ENCODE peak calls at places on chromosome 10, in ten cellular contexts. I, Q, U, E, P, Z, N, F, D and O are unnamed samples.

GRCh38 chr10:100534726-100535125 is 1.0 kb upstream of the HIF1AN start:
- DNase-seq in I (no peak), Q (no peak), U (no peak), E (no peak), P (no peak), Z (no peak), N (no peak), F (no peak), D (no peak), O (no peak)

GRCh38 chr10:83612050-83612449 is 527.3 kb upstream of the GHITM start:
- DNase-seq in I (no peak), Q (no peak), U (no peak), E (no peak), P (no peak), Z (peak; percentile 62), N (no peak), F (peak; percentile 48), D (no peak), O (no peak)

GRCh38 chr10:323651-324293 is 188.5 kb downstream of the ZMYND11 start:
- DNase-seq in I (peak; percentile 74), Q (peak; percentile 66), U (no peak), E (no peak), P (no peak), Z (peak; percentile 96), N (peak; percentile 53), F (peak; percentile 96), D (peak; percentile 15), O (peak; percentile 58)

GRCh38 chr10:119006451-119007210 is 22.9 kb upstream of the NANOS1 start:
- DNase-seq in I (no peak), Q (no peak), U (no peak), E (no peak), P (no peak), Z (peak; percentile 99), N (peak; percentile 69), F (peak; percentile 94), D (no peak), O (no peak)

GRCh38 chr10:5632430-5632829 is 34.0 kb downstream of the ASB13 start:
- DNase-seq in I (no peak), Q (no peak), U (no peak), E (no peak), P (no peak), Z (no peak), N (peak; percentile 68), F (no peak), D (no peak), O (no peak)

GRCh38 chr10:26855186-26855585 is 5.6 kb downstream of the ABI1 start:
- DNase-seq in I (no peak), Q (no peak), U (no peak), E (no peak), P (no peak), Z (no peak), N (no peak), F (peak; percentile 18), D (no peak), O (no peak)

GRCh38 chr10:97074256-97075145 is 111.3 kb downstream of the SLIT1 start:
- DNase-seq in I (no peak), Q (no peak), U (no peak), E (no peak), P (no peak), Z (no peak), N (no peak), F (no peak), D (no peak), O (no peak)

GRCh38 chr10:103847909-103848468 is 7.4 kb downstream of the SH3PXD2A start:
- DNase-seq in I (no peak), Q (no peak), U (peak; percentile 62), E (no peak), P (no peak), Z (no peak), N (no peak), F (no peak), D (no peak), O (no peak)

GRCh38 chr10:127142141-127142540 is 54.2 kb downstream of the INSYN2A start:
- DNase-seq in I (no peak), Q (no peak), U (no peak), E (no peak), P (no peak), Z (no peak), N (no peak), F (no peak), D (no peak), O (no peak)

GRCh38 chr10:34449836-34450235 is 365.3 kb downstream of the PARD3 start:
- DNase-seq in I (no peak), Q (no peak), U (no peak), E (no peak), P (no peak), Z (peak; percentile 28), N (no peak), F (no peak), D (no peak), O (no peak)

GRCh38 chr10:91909178-91909677 is at the start of gene FGFBP3:
- DNase-seq in I (no peak), Q (peak; percentile 49), U (peak; percentile 52), E (no peak), P (no peak), Z (peak; percentile 69), N (no peak), F (no peak), D (no peak), O (peak; percentile 35)

GRCh38 chr10:344582-345200 is 209.4 kb downstream of the ZMYND11 start:
- DNase-seq in I (no peak), Q (no peak), U (no peak), E (no peak), P (no peak), Z (no peak), N (no peak), F (no peak), D (no peak), O (no peak)

GRCh38 chr10:79102056-79102874 is 33.5 kb downstream of the ZMIZ1 start:
- DNase-seq in I (peak; percentile 67), Q (no peak), U (peak; percentile 43), E (no peak), P (no peak), Z (peak; percentile 71), N (peak; percentile 65), F (no peak), D (no peak), O (no peak)

GRCh38 chr10:17007381-17007780 is 122.2 kb downstream of the CUBN start:
- DNase-seq in I (no peak), Q (no peak), U (no peak), E (no peak), P (no peak), Z (peak; percentile 52), N (no peak), F (no peak), D (no peak), O (no peak)

GRCh38 chr10:43132796-43133195 is 5.4 kb upstream of the CSGALNACT2 start:
- DNase-seq in I (no peak), Q (peak; percentile 2), U (no peak), E (no peak), P (no peak), Z (no peak), N (no peak), F (no peak), D (no peak), O (no peak)

GRCh38 chr10:7435674-7436073 is 24.8 kb upstream of the SFMBT2 start:
- DNase-seq in I (no peak), Q (peak; percentile 42), U (no peak), E (no peak), P (no peak), Z (no peak), N (no peak), F (no peak), D (no peak), O (peak; percentile 56)

GRCh38 chr10:132373241-132373955 is 23.6 kb upstream of the PWWP2B start:
- DNase-seq in I (no peak), Q (no peak), U (no peak), E (no peak), P (no peak), Z (no peak), N (no peak), F (no peak), D (no peak), O (no peak)

GRCh38 chr10:83539528-83540308 is 599.6 kb upstream of the GHITM start:
- DNase-seq in I (peak; percentile 69), Q (no peak), U (no peak), E (no peak), P (no peak), Z (no peak), N (no peak), F (peak; percentile 75), D (no peak), O (no peak)

GRCh38 chr10:69869291-69869841 is 67.7 kb downstream of the COL13A1 start:
- DNase-seq in I (no peak), Q (no peak), U (no peak), E (no peak), P (no peak), Z (peak; percentile 76), N (peak; percentile 66), F (peak; percentile 70), D (no peak), O (no peak)

GRCh38 chr10:74880041-74880440 is 53.6 kb downstream of the KAT6B start:
- DNase-seq in I (no peak), Q (no peak), U (no peak), E (no peak), P (no peak), Z (peak; percentile 45), N (no peak), F (no peak), D (no peak), O (no peak)

GRCh38 chr10:129593953-129594352 is 126.9 kb downstream of the MGMT start:
- DNase-seq in I (no peak), Q (no peak), U (no peak), E (no peak), P (no peak), Z (no peak), N (no peak), F (no peak), D (no peak), O (no peak)

GRCh38 chr10:84224411-84225028 is 824 bp downstream of the LRIT2 start:
- DNase-seq in I (no peak), Q (no peak), U (peak; percentile 20), E (no peak), P (no peak), Z (no peak), N (no peak), F (no peak), D (no peak), O (no peak)

GRCh38 chr10:78416031-78416800 is 382.6 kb downstream of the RPS24 start:
- DNase-seq in I (no peak), Q (no peak), U (no peak), E (no peak), P (no peak), Z (peak; percentile 8), N (peak; percentile 17), F (peak; percentile 83), D (no peak), O (no peak)

GRCh38 chr10:48649349-48649944 is 35.2 kb upstream of the WDFY4 start:
- DNase-seq in I (no peak), Q (no peak), U (no peak), E (no peak), P (no peak), Z (no peak), N (no peak), F (no peak), D (no peak), O (no peak)

GRCh38 chr10:96287392-96288105 is 16.2 kb upstream of the BLNK start:
- DNase-seq in I (no peak), Q (peak; percentile 32), U (no peak), E (no peak), P (no peak), Z (peak; percentile 2), N (peak; percentile 35), F (no peak), D (no peak), O (peak; percentile 28)

GRCh38 chr10:3473271-3473670 is 300.7 kb upstream of the PITRM1 start:
- DNase-seq in I (no peak), Q (no peak), U (no peak), E (no peak), P (no peak), Z (no peak), N (no peak), F (no peak), D (no peak), O (no peak)

GRCh38 chr10:68156373-68157185 is 47.3 kb downstream of the MYPN start:
- DNase-seq in I (no peak), Q (peak; percentile 47), U (peak; percentile 48), E (peak; percentile 40), P (no peak), Z (peak; percentile 82), N (peak; percentile 73), F (peak; percentile 54), D (peak; percentile 45), O (peak; percentile 50)

GRCh38 chr10:100303724-100304319 is 17.3 kb upstream of the BLOC1S2 start:
- DNase-seq in I (no peak), Q (peak; percentile 49), U (peak; percentile 71), E (no peak), P (no peak), Z (peak; percentile 49), N (no peak), F (no peak), D (no peak), O (peak; percentile 53)